ENCODE peak calls at places on chromosomes 11 and 22, in four cellular contexts. Y is H1, A is K562, R is HepG2. N is an unnamed sample. For H3K4me1, the result is how much of the 10 kb centered on the place peaks cover.

GRCh38 chr11:2892215-2893020 is 6.8 kb upstream of the CDKN1C start:
- DNase-seq in Y (peak), A (peak), R (no peak), N (peak)

GRCh38 chr22:36443198-36443770 is 38.2 kb downstream of the TXN2 start:
- DNase-seq in Y (no peak), A (no peak), R (no peak), N (no peak)

GRCh38 chr11:107631043-107631442 is 40.1 kb downstream of the ELMOD1 start:
- DNase-seq in Y (no peak), A (no peak), R (no peak), N (no peak)

GRCh38 chr11:15826826-15827225 is 529.5 kb downstream of the SOX6 start:
- DNase-seq in Y (peak), A (peak), R (no peak), N (peak)

GRCh38 chr11:110173775-110174644 is 80.8 kb downstream of the ZC3H12C start:
- DNase-seq in Y (peak), A (peak), R (peak), N (peak)

GRCh38 chr11:46291441-46292143 is 14.1 kb downstream of the CREB3L1 start:
- DNase-seq in Y (no peak), A (no peak), R (no peak), N (no peak)

GRCh38 chr11:126165366-126166156 is 45.9 kb downstream of the RPUSD4 start:
- DNase-seq in Y (peak), A (no peak), R (peak), N (no peak)

GRCh38 chr11:8206251-8207079 is 37.6 kb upstream of the RIC3 start:
- DNase-seq in Y (peak), A (peak), R (no peak), N (no peak)

GRCh38 chr11:122690801-122691649 is 35.5 kb downstream of the UBASH3B start:
- DNase-seq in Y (no peak), A (no peak), R (no peak), N (no peak)

GRCh38 chr11:61494341-61495038 is 14.1 kb upstream of the LRRC10B start:
- DNase-seq in Y (no peak), A (no peak), R (no peak), N (no peak)

GRCh38 chr11:96155627-96156378 is 187.2 kb downstream of the MAML2 start:
- DNase-seq in Y (no peak), A (peak), R (peak), N (peak)

GRCh38 chr22:37022483-37023337 is 3.2 kb downstream of the MPST start:
- DNase-seq in Y (no peak), A (no peak), R (no peak), N (no peak)

GRCh38 chr11:118265954-118266353 is 1.9 kb upstream of the MPZL2 start:
- DNase-seq in Y (no peak), A (no peak), R (no peak), N (no peak)

GRCh38 chr11:36609383-36609782 is 11.3 kb upstream of the RAG2 start:
- DNase-seq in Y (no peak), A (no peak), R (no peak), N (no peak)

GRCh38 chr11:118924591-118925585 is 838 bp downstream of the BCL9L start:
- DNase-seq in Y (peak), A (peak), R (no peak), N (no peak)

GRCh38 chr11:24375896-24376295 is 121.0 kb upstream of the LUZP2 start:
- DNase-seq in Y (no peak), A (no peak), R (no peak), N (no peak)

GRCh38 chr11:71305451-71306125 is 53.2 kb upstream of the SHANK2 start:
- DNase-seq in Y (peak), A (no peak), R (no peak), N (no peak)

GRCh38 chr22:48459259-48459658 is 1368.4 kb downstream of the BRD1 start:
- DNase-seq in Y (no peak), A (no peak), R (no peak), N (no peak)

GRCh38 chr11:12684821-12685220 is 10.6 kb downstream of the TEAD1 start:
- DNase-seq in Y (no peak), A (peak), R (no peak), N (no peak)

GRCh38 chr11:121763526-121763925 is 310.8 kb upstream of the SORL1-AS1 start:
- DNase-seq in Y (no peak), A (no peak), R (no peak), N (no peak)

GRCh38 chr11:7080900-7081299 is 7.9 kb upstream of the RBMXL2 start:
- DNase-seq in Y (no peak), A (peak), R (no peak), N (no peak)

GRCh38 chr11:61345170-61345610 is 12.2 kb downstream of the TKFC start:
- DNase-seq in Y (no peak), A (no peak), R (no peak), N (no peak)

GRCh38 chr22:42258126-42258525 is 12.3 kb downstream of the TCF20 start:
- DNase-seq in Y (no peak), A (no peak), R (no peak), N (no peak)

GRCh38 chr11:76371170-76371569 is 9.8 kb downstream of the THAP12 start:
- DNase-seq in Y (no peak), A (no peak), R (no peak), N (peak)

GRCh38 chr11:66970808-66971442 is 4.2 kb upstream of the C11orf86 start:
- DNase-seq in Y (no peak), A (no peak), R (peak), N (peak)

GRCh38 chr11:34656062-34656720 is 35.3 kb downstream of the EHF start:
- DNase-seq in Y (no peak), A (no peak), R (peak), N (no peak)

GRCh38 chr11:32053151-32053550 is 37.7 kb upstream of the RCN1 start:
- DNase-seq in Y (no peak), A (no peak), R (no peak), N (no peak)

GRCh38 chr11:57568330-57568766 is 876 bp upstream of the UBE2L6 start:
- DNase-seq in Y (peak), A (no peak), R (peak), N (no peak)

GRCh38 chr11:82719316-82719715 is 14.3 kb downstream of the FAM181B start:
- DNase-seq in Y (no peak), A (no peak), R (no peak), N (no peak)

GRCh38 chr11:118304227-118304808 is at the start of gene CD3E:
- DNase-seq in Y (no peak), A (no peak), R (no peak), N (no peak)

GRCh38 chr11:2898366-2899079 is 12.9 kb upstream of the CDKN1C start:
- DNase-seq in Y (no peak), A (no peak), R (peak), N (peak)

GRCh38 chr22:29268511-29269229 is 602 bp downstream of the EWSR1 start:
- DNase-seq in Y (no peak), A (peak), R (peak), N (peak)

GRCh38 chr22:25051073-25051472 is 98.6 kb downstream of the KIAA1671 start:
- DNase-seq in Y (peak), A (peak), R (no peak), N (no peak)

GRCh38 chr22:47598864-47599263 is 836.4 kb downstream of the TBC1D22A start:
- DNase-seq in Y (no peak), A (no peak), R (no peak), N (no peak)

GRCh38 chr22:36425977-36426523 is 38.3 kb upstream of the MYH9 start:
- DNase-seq in Y (peak), A (peak), R (peak), N (no peak)

GRCh38 chr11:9070740-9071476 is 20.5 kb downstream of the SCUBE2 start:
- DNase-seq in Y (peak), A (no peak), R (no peak), N (no peak)

GRCh38 chr22:50262460-50262911 is 1.0 kb upstream of the MAPK12 start:
- DNase-seq in Y (no peak), A (peak), R (peak), N (no peak)
- TF ChIP-seq RFX5 in Y (no peak), A (no peak), R (no peak), N (no peak)

GRCh38 chr11:131746201-131746600 is 375.8 kb downstream of the NTM start:
- DNase-seq in Y (no peak), A (no peak), R (no peak), N (no peak)

GRCh38 chr11:131749100-131749499 is 378.7 kb downstream of the NTM start:
- DNase-seq in Y (no peak), A (no peak), R (no peak), N (no peak)

GRCh38 chr11:131750152-131750551 is 379.7 kb downstream of the NTM start:
- DNase-seq in Y (no peak), A (no peak), R (no peak), N (no peak)

GRCh38 chr11:131750692-131751091 is 380.3 kb downstream of the NTM start:
- DNase-seq in Y (no peak), A (no peak), R (no peak), N (no peak)

GRCh38 chr11:131748146-131749050 is 378.0 kb downstream of the NTM start:
- DNase-seq in Y (peak), A (peak), R (peak), N (peak)
- TF ChIP-seq RNF2 in Y (no peak), A (no peak), R (no peak), N (no peak)

DNA sequence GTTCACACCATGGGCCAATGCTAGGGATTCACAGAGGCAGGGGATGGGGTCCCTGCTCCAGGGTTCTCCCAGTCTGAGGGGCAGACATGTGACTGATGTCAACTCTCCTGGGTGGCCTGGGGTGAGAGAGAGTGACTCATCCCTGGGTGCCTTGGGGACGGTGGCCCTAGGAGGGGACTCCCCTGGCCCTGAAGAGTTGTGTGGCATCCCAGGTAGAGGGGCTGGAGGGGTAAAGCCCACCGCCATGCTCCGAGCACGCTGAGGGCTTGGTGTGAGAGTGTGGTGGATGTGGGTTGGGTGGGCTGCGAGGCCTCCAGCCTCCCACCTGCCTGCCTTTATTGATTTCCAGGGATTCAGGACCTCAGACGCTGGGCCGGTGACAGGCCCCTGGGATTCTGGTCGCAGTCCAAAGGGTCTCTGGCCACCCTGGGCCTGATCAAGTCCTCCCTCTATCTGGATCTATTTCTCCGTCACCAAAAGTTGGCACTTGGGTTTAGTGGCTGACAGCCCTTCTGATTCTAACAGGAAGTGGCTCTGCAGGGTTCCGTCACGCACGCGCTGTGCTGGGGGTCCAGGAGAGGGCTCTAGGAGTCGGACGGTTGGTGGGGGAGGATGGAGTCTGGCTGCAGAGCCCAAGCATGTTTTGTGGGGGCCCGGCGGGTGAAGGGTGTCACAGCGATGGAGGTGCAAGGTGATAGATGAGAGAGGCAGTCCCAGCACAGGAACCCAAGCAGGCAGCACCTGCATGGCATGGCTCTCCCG is 27.3 kb upstream of the WNT7B start:
- DNase-seq in Y (no peak), A (no peak), R (no peak), N (no peak)
- H3K4me1 ChIP-seq in Y (under half), A (under half), R (under half), N (under half)

GRCh38 chr11:1075341-1075911 is 752 bp downstream of the MUC2 start:
- DNase-seq in Y (peak), A (no peak), R (no peak), N (no peak)

GRCh38 chr11:1076061-1076665 is 1.5 kb downstream of the MUC2 start:
- DNase-seq in Y (no peak), A (no peak), R (no peak), N (no peak)

GRCh38 chr11:1077033-1077416 is 2.4 kb downstream of the MUC2 start:
- DNase-seq in Y (no peak), A (no peak), R (no peak), N (no peak)

GRCh38 chr11:1077417-1078119 is 2.9 kb downstream of the MUC2 start:
- DNase-seq in Y (no peak), A (no peak), R (no peak), N (no peak)

DNA sequence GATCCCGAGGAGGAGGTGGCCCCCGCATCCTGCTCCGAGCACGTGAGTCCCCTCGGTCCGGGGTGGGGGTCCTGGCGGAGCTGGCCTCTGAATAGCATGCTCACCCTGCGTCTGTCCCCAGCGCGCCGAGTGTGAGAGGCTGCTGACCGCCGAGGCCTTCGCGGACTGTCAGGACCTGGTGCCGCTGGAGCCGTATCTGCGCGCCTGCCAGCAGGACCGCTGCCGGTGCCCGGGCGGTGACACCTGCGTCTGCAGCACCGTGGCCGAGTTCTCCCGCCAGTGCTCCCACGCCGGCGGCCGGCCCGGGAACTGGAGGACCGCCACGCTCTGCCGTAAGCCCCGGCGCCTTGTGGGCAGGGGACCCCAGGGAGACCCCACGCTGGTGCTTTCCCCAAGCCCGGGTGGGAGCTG is 3.5 kb downstream of the MUC2 start:
- DNase-seq in Y (no peak), A (no peak), R (no peak), N (no peak)
- TF ChIP-seq RFX5 in Y (no peak), A (no peak), R (no peak), N (no peak)

GRCh38 chr11:79413258-79413657 is 27.6 kb downstream of the TENM4 start:
- DNase-seq in Y (no peak), A (no peak), R (no peak), N (no peak)
- TF ChIP-seq RNF2 in Y (no peak), A (no peak), R (no peak), N (no peak)

DNA sequence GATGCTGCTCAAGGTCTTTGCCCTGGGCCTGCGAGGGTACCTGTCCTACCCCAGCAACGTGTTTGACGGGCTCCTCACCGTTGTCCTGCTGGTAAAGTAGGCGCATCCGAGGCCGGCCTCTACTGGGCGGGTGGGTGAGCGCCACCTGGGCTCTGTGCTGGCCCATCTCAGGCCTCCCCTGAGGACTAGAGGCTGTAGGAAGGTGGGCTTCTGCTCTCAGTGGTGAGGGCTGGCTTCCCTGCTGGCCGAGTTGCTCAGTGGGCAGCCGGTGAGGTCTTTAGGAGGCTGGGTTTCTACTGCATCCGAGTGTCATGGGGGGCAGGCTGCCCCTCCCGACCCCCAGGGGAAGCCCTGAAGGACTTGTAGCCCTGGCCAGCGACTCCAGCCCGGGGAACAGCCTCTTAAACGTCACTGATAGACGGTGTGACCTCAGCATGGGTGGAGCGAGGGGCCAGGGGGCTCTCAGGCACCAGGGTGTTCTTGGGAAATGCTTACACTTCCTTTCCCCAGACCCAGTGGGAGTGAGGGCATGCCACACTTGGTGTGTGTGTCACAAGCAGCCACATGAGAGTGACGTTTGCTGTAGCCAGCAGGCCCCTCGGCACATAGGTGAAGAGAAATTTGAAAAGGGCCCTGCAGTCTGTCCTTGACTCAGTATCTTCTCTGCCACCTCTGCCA is 30.3 kb downstream of the TPCN2 start:
- DNase-seq in Y (no peak), A (no peak), R (no peak), N (no peak)
- H3K4me1 ChIP-seq in Y (under half), A (under half), R (under half), N (under half)

GRCh38 chr22:50259302-50259701 is 2.2 kb downstream of the MAPK12 start:
- DNase-seq in Y (no peak), A (no peak), R (no peak), N (no peak)

GRCh38 chr22:50260434-50260800 is 1.1 kb downstream of the MAPK12 start:
- DNase-seq in Y (no peak), A (peak), R (no peak), N (no peak)

GRCh38 chr22:50261615-50262459 is at the start of gene MAPK12:
- DNase-seq in Y (peak), A (peak), R (no peak), N (no peak)

GRCh38 chr22:50262973-50263617 is 1.6 kb upstream of the MAPK12 start:
- DNase-seq in Y (no peak), A (no peak), R (no peak), N (no peak)

DNA sequence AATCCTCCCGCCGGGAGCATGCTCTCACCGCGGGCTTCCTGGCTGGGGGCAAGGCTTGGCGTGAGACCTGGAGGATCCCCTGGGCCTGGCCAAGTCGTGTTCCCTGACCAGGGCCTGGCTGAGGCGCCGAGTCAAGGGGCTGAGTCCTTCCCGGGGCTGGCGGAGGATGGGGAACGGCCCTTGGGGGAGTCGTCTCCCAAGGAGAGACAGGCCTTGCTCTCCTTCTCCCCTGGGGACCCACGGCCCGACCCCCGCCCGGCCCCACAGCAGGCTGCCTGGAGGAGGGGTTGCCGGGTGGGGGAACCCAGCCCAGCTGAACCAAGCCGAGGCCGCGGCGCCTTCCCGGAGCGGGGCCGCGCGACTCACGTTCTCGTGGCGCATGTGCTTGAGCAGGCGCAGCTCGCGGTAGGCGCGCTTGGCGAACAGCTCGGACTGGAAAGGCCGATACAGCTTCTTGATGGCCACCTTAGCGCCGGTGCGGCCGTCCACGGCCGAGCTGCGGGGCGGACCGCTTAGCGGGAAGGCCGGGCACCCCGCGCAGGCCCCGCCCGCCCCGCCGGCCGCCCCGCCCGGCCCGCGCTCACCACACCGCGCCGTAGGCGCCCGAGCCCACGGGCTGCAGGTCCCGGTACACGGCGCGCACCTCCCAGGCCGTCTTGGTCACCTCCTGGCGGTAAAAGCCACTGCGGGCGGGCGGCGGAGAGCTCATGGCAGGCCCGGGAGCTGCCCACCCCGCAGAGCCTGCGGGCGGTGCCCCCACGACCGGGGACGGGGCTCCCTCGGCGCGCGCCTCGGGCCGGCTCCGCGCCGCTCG is 475 bp downstream of the MAPK12 start:
- DNase-seq in Y (peak), A (peak), R (no peak), N (no peak)
- TF ChIP-seq RFX5 in Y (no peak), A (no peak), R (no peak), N (no peak)

GRCh38 chr11:124762624-124763155 is 600 bp upstream of the ESAM start:
- DNase-seq in Y (no peak), A (peak), R (no peak), N (no peak)
- TF ChIP-seq RNF2 in Y (no peak), A (no peak), R (no peak), N (no peak)

DNA sequence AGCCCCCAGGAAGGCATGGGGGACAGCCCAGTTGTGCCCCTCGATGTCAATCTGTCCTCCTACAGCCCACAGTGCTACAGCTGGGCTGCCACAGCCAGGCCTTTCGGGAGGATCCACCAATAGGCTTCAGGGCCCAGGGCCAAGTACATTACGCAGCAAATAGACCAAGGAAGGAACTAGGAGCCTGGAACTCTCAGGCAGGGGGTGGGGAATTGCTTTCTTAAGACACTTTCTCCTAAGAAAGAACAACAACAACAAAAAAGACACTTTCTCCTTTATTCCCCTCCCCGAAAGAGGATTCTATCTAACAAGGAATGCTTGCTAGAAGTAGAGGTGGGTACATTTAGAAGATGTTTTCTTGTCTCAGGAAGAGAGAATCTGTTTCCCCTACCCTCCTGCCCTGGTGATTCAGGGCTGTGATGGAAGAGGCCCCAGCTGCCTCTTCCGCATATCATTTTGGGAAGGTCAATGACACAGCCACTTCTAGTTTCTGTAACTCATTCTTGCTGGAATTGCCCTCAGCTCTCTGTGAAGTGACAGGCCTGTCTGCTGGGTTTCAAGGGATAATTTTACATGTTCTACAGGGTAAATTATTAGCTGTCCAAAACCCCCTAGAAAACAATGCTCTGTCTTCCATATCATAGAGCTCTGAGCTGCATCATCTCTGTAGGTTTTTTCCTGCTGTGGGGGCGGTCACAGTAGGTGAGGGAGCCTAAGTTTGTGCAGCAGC is 6.0 kb upstream of the MALAT1 start:
- DNase-seq in Y (no peak), A (no peak), R (no peak), N (no peak)
- H3K4me1 ChIP-seq in Y (half or more), A (half or more), R (half or more), N (half or more)